ENCODE peak calls at places on chromosome 11, in four cellular contexts. One of them, this sample, is unnamed.

GRCh38 chr11:133153031-133153430 is 379.3 kb downstream of the OPCML start:
- DNase-seq in AG09309: no peak
- DNase-seq in cardiac muscle cell: no peak
- DNase-seq in astrocyte of the cerebellum: no peak
- DNase-seq in this sample: no peak

GRCh38 chr11:124633355-124633754 is 10.7 kb downstream of the TBRG1 start:
- DNase-seq in astrocyte of the cerebellum: no peak
- DNase-seq in AG09309: no peak
- DNase-seq in cardiac muscle cell: no peak
- DNase-seq in this sample: no peak

GRCh38 chr11:124823512-124824376 is 23.5 kb upstream of the MSANTD2 start:
- DNase-seq in astrocyte of the cerebellum: no peak
- DNase-seq in cardiac muscle cell: no peak
- DNase-seq in AG09309: no peak
- DNase-seq in this sample: no peak

GRCh38 chr11:17810736-17811135 is 76.2 kb downstream of the KCNC1 start:
- DNase-seq in AG09309: no peak
- DNase-seq in cardiac muscle cell: peak; percentile 53
- DNase-seq in astrocyte of the cerebellum: peak; percentile 34
- DNase-seq in this sample: no peak

GRCh38 chr11:1445741-1446445 is 40.7 kb downstream of the MOB2 start:
- DNase-seq in AG09309: no peak
- DNase-seq in cardiac muscle cell: no peak
- DNase-seq in astrocyte of the cerebellum: no peak
- DNase-seq in this sample: no peak

GRCh38 chr11:120013325-120014250 is 124.3 kb downstream of the TRIM29 start:
- DNase-seq in AG09309: no peak
- DNase-seq in astrocyte of the cerebellum: no peak
- DNase-seq in cardiac muscle cell: peak; percentile 73
- DNase-seq in this sample: no peak

GRCh38 chr11:17405232-17406005 is 17.0 kb upstream of the KCNJ11 start:
- DNase-seq in AG09309: no peak
- DNase-seq in cardiac muscle cell: peak; percentile 46
- DNase-seq in astrocyte of the cerebellum: no peak
- DNase-seq in this sample: peak; percentile 56

GRCh38 chr11:33005175-33005574 is 10.5 kb upstream of the DEPDC7 start:
- DNase-seq in cardiac muscle cell: no peak
- DNase-seq in astrocyte of the cerebellum: no peak
- DNase-seq in AG09309: no peak
- DNase-seq in this sample: no peak

GRCh38 chr11:113504586-113504985 is 29.4 kb upstream of the DRD2 start:
- DNase-seq in cardiac muscle cell: no peak
- DNase-seq in astrocyte of the cerebellum: no peak
- DNase-seq in AG09309: no peak
- DNase-seq in this sample: no peak

GRCh38 chr11:45815747-45816146 is 10.8 kb downstream of the SLC35C1 start:
- DNase-seq in astrocyte of the cerebellum: no peak
- DNase-seq in cardiac muscle cell: no peak
- DNase-seq in AG09309: no peak
- DNase-seq in this sample: no peak

GRCh38 chr11:3123761-3124733 is 41.1 kb downstream of the OSBPL5 start:
- DNase-seq in AG09309: peak; percentile 80
- DNase-seq in astrocyte of the cerebellum: peak; percentile 93
- DNase-seq in cardiac muscle cell: no peak
- DNase-seq in this sample: peak; percentile 79

DNA sequence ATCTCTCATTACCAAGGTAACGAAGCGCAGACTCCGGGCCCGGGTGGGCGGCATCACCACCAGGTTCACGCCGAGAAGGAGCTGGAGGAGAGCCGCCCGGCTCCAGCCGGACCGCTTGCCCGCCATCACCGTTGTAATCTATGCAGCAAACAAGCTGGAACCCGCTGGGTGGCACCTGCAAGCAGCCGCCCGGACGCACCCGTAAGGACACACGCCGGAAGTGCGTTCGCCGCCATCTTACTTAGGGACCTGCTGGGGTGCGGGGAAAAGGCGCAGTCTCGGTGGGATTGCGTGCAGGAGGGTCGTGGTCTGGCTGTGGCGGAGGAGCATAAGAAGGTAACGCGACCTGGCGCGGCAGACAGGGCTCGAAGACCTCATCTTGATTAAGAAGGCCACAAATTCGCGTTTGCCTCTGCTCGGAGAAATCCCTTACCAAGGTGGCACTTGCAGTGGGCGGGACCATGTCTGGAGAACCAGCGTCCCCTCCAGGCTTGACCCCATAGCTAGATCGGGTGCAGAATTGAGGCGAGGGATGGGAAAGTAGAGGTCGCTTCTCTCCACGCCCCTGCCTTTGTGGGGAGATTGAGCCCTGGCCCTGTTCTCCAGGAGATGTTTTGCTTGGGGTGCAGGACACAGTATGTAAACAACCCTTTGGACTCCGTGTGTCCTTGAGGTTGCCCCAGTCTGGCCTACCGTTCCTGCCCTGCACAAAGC is at the start of gene ACP2:
- DNase-seq in cardiac muscle cell: peak; percentile 93
- DNase-seq in astrocyte of the cerebellum: no peak
- DNase-seq in AG09309: no peak
- DNase-seq in this sample: peak; percentile 57
- H3K4me3 ChIP-seq in cardiac muscle cell: peak within 1 kb of the TSS; percentile 60
- H3K4me3 ChIP-seq in astrocyte of the cerebellum: peak within 1 kb of the TSS; percentile 83
- H3K4me3 ChIP-seq in AG09309: peak within 1 kb of the TSS; percentile 85
- H3K4me3 ChIP-seq in this sample: peak within 1 kb of the TSS; percentile 99

GRCh38 chr11:58629857-58630256 is 7.4 kb downstream of the CNTF start:
- DNase-seq in AG09309: peak; percentile 29
- DNase-seq in astrocyte of the cerebellum: peak; percentile 28
- DNase-seq in cardiac muscle cell: peak; percentile 53
- DNase-seq in this sample: no peak
- TF ChIP-seq CTCF in AG09309: peak; percentile 76
- TF ChIP-seq CTCF in astrocyte of the cerebellum: peak; percentile 66
- TF ChIP-seq CTCF in cardiac muscle cell: peak; percentile 75
- TF ChIP-seq CTCF in this sample: peak; percentile 78

GRCh38 chr11:111230122-111230465 is 15.4 kb upstream of the POU2AF2 start:
- DNase-seq in AG09309: no peak
- DNase-seq in cardiac muscle cell: no peak
- DNase-seq in astrocyte of the cerebellum: no peak
- DNase-seq in this sample: no peak
- H3K4me3 ChIP-seq in AG09309: no peak overlapping the region
- H3K4me3 ChIP-seq in cardiac muscle cell: no peak overlapping the region
- H3K4me3 ChIP-seq in astrocyte of the cerebellum: no peak overlapping the region
- H3K4me3 ChIP-seq in this sample: no peak overlapping the region

DNA sequence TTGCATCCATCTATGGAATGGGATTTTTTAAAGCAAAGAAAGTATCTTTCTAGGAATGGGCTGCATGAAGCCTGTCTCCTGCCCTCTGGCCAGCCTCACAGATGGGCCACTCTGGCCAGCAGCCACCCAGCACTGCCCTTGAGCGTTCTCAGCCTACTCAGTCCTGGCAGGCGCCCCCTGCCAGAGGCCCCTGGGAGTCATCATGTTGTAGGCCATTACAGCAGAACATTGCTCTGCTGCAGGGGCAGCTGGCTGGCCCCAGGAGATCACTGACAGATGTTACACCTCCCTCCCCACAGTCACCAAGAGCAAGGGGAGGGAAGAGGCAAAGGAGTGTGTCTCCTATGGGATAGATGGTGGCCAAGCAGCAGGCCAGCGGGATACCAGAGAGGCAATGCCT is 363.7 kb downstream of the NXPE2 start:
- DNase-seq in astrocyte of the cerebellum: no peak
- DNase-seq in cardiac muscle cell: peak; percentile 8
- DNase-seq in AG09309: no peak
- DNase-seq in this sample: no peak
- TF ChIP-seq CTCF in astrocyte of the cerebellum: no peak
- TF ChIP-seq CTCF in cardiac muscle cell: no peak
- TF ChIP-seq CTCF in AG09309: no peak
- TF ChIP-seq CTCF in this sample: no peak

DNA sequence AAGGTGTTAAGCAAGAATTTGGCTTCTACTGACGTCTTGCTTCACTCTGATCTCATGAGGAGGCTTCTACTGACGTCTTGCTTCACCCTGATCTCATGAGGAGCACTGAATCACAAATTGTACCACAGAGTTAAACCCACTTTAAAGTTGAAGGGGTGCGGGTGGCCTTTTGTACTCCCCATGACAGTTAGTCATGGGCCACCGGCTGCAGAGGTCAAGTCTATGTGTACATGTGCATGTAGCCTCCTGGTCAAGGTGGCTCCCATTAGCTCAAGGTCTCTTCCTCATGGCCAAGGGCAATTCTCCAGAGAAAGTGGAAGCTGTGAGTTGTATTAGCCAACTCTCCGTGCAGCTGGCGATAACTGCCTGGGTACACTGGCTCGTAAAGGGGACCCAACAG is 23.1 kb upstream of the FZD4 start:
- DNase-seq in AG09309: no peak
- DNase-seq in astrocyte of the cerebellum: no peak
- DNase-seq in cardiac muscle cell: no peak
- DNase-seq in this sample: no peak
- H3K4me3 ChIP-seq in AG09309: no peak overlapping the region
- H3K4me3 ChIP-seq in astrocyte of the cerebellum: no peak overlapping the region
- H3K4me3 ChIP-seq in cardiac muscle cell: no peak overlapping the region
- H3K4me3 ChIP-seq in this sample: no peak overlapping the region

GRCh38 chr11:86606270-86606848 is 66.1 kb downstream of the ME3 start:
- DNase-seq in astrocyte of the cerebellum: no peak
- DNase-seq in AG09309: no peak
- DNase-seq in cardiac muscle cell: no peak
- DNase-seq in this sample: no peak

GRCh38 chr11:86610559-86611341 is 61.7 kb downstream of the ME3 start:
- DNase-seq in AG09309: no peak
- DNase-seq in astrocyte of the cerebellum: no peak
- DNase-seq in cardiac muscle cell: peak; percentile 66
- DNase-seq in this sample: no peak

GRCh38 chr11:86608251-86608799 is 64.1 kb downstream of the ME3 start:
- DNase-seq in AG09309: peak; percentile 46
- DNase-seq in astrocyte of the cerebellum: peak; percentile 66
- DNase-seq in cardiac muscle cell: peak; percentile 61
- DNase-seq in this sample: peak; percentile 45

DNA sequence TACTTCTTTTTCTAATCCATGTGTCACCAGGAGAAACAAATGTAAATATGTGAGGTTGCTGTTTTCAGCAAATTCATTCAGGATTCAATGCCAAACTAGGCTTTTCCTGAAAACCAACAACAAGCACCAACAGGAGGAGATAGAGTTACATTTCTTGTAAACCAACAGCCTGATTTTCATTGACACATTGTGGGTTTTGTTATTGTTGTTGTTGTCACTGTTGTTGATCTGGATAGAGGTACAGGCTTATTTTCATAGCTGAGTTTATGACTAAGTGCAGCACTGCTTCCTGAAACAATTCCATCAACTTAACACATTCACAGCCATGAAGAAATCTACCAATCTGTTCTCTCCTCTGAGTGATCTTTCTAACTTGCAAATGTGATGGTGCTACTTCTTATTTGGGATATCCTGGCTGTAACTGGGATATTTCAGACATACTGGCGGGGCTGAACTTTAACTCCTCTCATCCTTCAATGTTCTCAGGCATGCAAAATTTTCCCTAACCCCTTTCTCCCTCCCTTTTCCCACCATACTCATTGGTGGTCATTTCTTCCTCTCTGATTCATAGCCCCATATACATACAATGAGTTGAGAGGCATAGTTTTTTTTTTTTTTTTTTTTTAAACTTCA is 65.5 kb downstream of the ME3 start:
- DNase-seq in cardiac muscle cell: no peak
- DNase-seq in astrocyte of the cerebellum: no peak
- DNase-seq in AG09309: no peak
- DNase-seq in this sample: peak; percentile 42
- TF ChIP-seq CTCF in cardiac muscle cell: no peak
- TF ChIP-seq CTCF in astrocyte of the cerebellum: no peak
- TF ChIP-seq CTCF in AG09309: peak; percentile 33
- TF ChIP-seq CTCF in this sample: peak; percentile 33

GRCh38 chr11:9600166-9600565 is 26.7 kb downstream of the WEE1 start:
- DNase-seq in cardiac muscle cell: no peak
- DNase-seq in astrocyte of the cerebellum: no peak
- DNase-seq in AG09309: no peak
- DNase-seq in this sample: no peak
- H3K4me3 ChIP-seq in cardiac muscle cell: no peak overlapping the region
- H3K4me3 ChIP-seq in astrocyte of the cerebellum: no peak overlapping the region
- H3K4me3 ChIP-seq in AG09309: no peak overlapping the region
- H3K4me3 ChIP-seq in this sample: no peak overlapping the region

GRCh38 chr11:115912484-115912945 is 408.3 kb upstream of the CADM1 start:
- DNase-seq in cardiac muscle cell: peak; percentile 42
- DNase-seq in astrocyte of the cerebellum: no peak
- DNase-seq in AG09309: no peak
- DNase-seq in this sample: no peak
- TF ChIP-seq CTCF in cardiac muscle cell: no peak
- TF ChIP-seq CTCF in astrocyte of the cerebellum: peak; percentile 52
- TF ChIP-seq CTCF in AG09309: peak; percentile 12
- TF ChIP-seq CTCF in this sample: peak; percentile 48

GRCh38 chr11:102269927-102270326 is 47.4 kb upstream of the BIRC3 start:
- DNase-seq in AG09309: no peak
- DNase-seq in cardiac muscle cell: no peak
- DNase-seq in astrocyte of the cerebellum: no peak
- DNase-seq in this sample: no peak

GRCh38 chr11:102266111-102266510 is 51.2 kb upstream of the BIRC3 start:
- DNase-seq in astrocyte of the cerebellum: no peak
- DNase-seq in AG09309: no peak
- DNase-seq in cardiac muscle cell: no peak
- DNase-seq in this sample: no peak

GRCh38 chr11:102268083-102268984 is 49.0 kb upstream of the BIRC3 start:
- DNase-seq in AG09309: no peak
- DNase-seq in cardiac muscle cell: peak; percentile 85
- DNase-seq in astrocyte of the cerebellum: no peak
- DNase-seq in this sample: no peak

GRCh38 chr11:102268985-102269470 is 48.3 kb upstream of the BIRC3 start:
- DNase-seq in astrocyte of the cerebellum: no peak
- DNase-seq in AG09309: no peak
- DNase-seq in cardiac muscle cell: no peak
- DNase-seq in this sample: no peak

DNA sequence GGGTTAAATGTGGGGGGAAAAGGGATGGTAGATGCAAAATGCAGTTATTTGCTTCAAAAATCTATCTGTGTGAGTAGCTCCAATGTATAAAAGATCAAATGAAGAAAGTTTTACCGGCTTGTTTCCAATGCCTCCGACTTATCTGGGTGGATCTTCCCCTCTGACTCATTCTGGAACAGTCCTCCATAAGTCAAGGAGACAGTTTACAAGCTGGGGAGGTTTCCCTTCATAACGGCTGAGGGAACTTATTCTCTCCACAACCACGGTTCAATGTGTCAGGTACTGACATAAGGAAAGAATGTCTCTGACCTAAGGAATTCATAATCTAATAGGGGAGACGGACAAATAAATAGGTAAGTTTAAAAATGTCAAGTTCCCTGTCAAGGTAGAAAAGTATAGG is 49.7 kb upstream of the BIRC3 start:
- DNase-seq in AG09309: peak; percentile 47
- DNase-seq in astrocyte of the cerebellum: no peak
- DNase-seq in cardiac muscle cell: no peak
- DNase-seq in this sample: no peak
- H3K4me3 ChIP-seq in AG09309: peak overlapping the region; percentile 46
- H3K4me3 ChIP-seq in astrocyte of the cerebellum: no peak overlapping the region
- H3K4me3 ChIP-seq in cardiac muscle cell: no peak overlapping the region
- H3K4me3 ChIP-seq in this sample: no peak overlapping the region

DNA sequence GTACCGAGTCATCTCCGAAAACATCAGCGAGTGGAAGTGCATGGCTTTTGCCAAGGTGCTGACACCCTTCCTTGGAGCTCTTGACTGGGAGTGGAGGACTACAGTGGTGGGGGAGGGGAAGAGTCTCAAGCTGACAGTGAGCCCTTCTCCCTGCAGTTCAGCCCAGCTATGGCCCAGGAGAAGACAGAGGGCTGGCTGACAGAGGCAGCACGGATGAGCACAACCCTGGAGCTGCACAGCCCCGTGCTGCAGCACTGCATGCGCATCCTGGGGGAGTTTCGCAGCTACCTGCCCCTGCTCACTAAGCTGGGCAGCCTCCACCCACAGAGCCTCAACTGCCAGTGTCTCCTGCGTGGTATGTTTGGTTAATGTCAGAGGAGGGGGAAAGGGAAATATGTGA is 41.4 kb downstream of the DNHD1 start:
- DNase-seq in astrocyte of the cerebellum: no peak
- DNase-seq in AG09309: no peak
- DNase-seq in cardiac muscle cell: peak; percentile 10
- DNase-seq in this sample: no peak
- TF ChIP-seq CTCF in astrocyte of the cerebellum: no peak
- TF ChIP-seq CTCF in AG09309: no peak
- TF ChIP-seq CTCF in cardiac muscle cell: no peak
- TF ChIP-seq CTCF in this sample: no peak

This sample was measured in epithelial cell of proximal tubule.